ENCODE peak calls at places on chromosomes 13 and 19, in four cellular contexts. N, O, T and W are unnamed samples.
A peak's percentile ranks its signal among the peaks of the same experiment; 100 is the strongest.

GRCh38 chr13:34803756-34804155 is 138.3 kb upstream of the NBEA start:
- DNase-seq in O (no peak), T (no peak), N (no peak), W (no peak)

GRCh38 chr13:51291341-51291740 is 48.1 kb upstream of the SERPINE3 start:
- DNase-seq in N (no peak), O (no peak), T (no peak), W (no peak)

GRCh38 chr19:48344892-48345291 is 18.8 kb downstream of the TMEM143 start:
- DNase-seq in T (no peak), O (no peak), N (no peak), W (no peak)

GRCh38 chr13:40024578-40024952 is 369.1 kb downstream of the COG6 start:
- DNase-seq in O (no peak), N (no peak), T (no peak), W (no peak)

GRCh38 chr13:109870281-109871017 is 84.1 kb upstream of the IRS2 start:
- DNase-seq in N (no peak), T (no peak), O (no peak), W (no peak)

GRCh38 chr13:30997697-30998547 is 65.5 kb downstream of the TEX26 start:
- DNase-seq in O (peak; percentile 19), N (no peak), T (no peak), W (no peak)

GRCh38 chr13:79741006-79741405 is 260.1 kb downstream of the NDFIP2 start:
- DNase-seq in N (no peak), T (no peak), O (peak; percentile 38), W (no peak)

GRCh38 chr19:50191270-50191669 is 12.2 kb upstream of the MYH14 start:
- DNase-seq in O (no peak), N (no peak), T (no peak), W (no peak)

GRCh38 chr13:97855570-97855970 is 97.9 kb upstream of the IPO5 start:
- DNase-seq in O (peak; percentile 14), T (peak; percentile 58), N (no peak), W (no peak)

GRCh38 chr13:109253316-109253715 is 533.1 kb downstream of the IRS2 start:
- DNase-seq in N (no peak), T (no peak), O (no peak), W (no peak)

GRCh38 chr19:34366670-34367423 is 1.9 kb downstream of the GPI start:
- DNase-seq in T (no peak), O (no peak), N (no peak), W (no peak)

GRCh38 chr13:74129500-74130144 is 4.6 kb downstream of the KLF12 start:
- DNase-seq in T (no peak), O (no peak), N (no peak), W (no peak)

GRCh38 chr13:79037197-79037596 is 368.9 kb downstream of the RBM26 start:
- DNase-seq in T (no peak), O (no peak), N (no peak), W (no peak)

GRCh38 chr13:98664924-98665637 is 87.4 kb downstream of the SLC15A1 start:
- DNase-seq in T (peak; percentile 18), O (no peak), N (no peak), W (no peak)

GRCh38 chr13:112784811-112785418 is 95.1 kb downstream of the ATP11A start:
- DNase-seq in O (no peak), T (no peak), N (no peak), W (no peak)

GRCh38 chr13:85853901-85854663 is 54.9 kb upstream of the SLITRK6 start:
- DNase-seq in T (no peak), O (no peak), N (no peak), W (no peak)

GRCh38 chr13:114118763-114119123 is 13.7 kb downstream of the RASA3 start:
- DNase-seq in N (peak; percentile 17), T (no peak), O (no peak), W (no peak)

GRCh38 chr13:68125087-68125480 is 894.9 kb upstream of the PCDH9 start:
- DNase-seq in O (no peak), T (no peak), N (no peak), W (no peak)

GRCh38 chr13:19860884-19861655 is 2.4 kb downstream of the ZMYM5 start:
- DNase-seq in N (no peak), O (no peak), T (peak; percentile 80), W (no peak)

GRCh38 chr13:78604782-78605611 is 1.6 kb upstream of the POU4F1 start:
- DNase-seq in T (no peak), O (no peak), N (no peak), W (no peak)

GRCh38 chr13:52599853-52600603 is 42.2 kb upstream of the HNRNPA1L2 start:
- DNase-seq in O (peak; percentile 41), N (peak; percentile 30), T (no peak), W (no peak)

GRCh38 chr19:17826508-17827056 is 5.3 kb upstream of the INSL3 start:
- DNase-seq in O (no peak), N (no peak), T (no peak), W (no peak)

GRCh38 chr13:27583645-27584044 is 36.7 kb downstream of the LNX2 start:
- DNase-seq in N (no peak), T (no peak), O (no peak), W (no peak)

GRCh38 chr19:55642153-55643002 is 1.1 kb upstream of the ZNF581 start:
- DNase-seq in O (peak; percentile 54), N (no peak), T (no peak), W (no peak)

GRCh38 chr19:17183858-17184271 is 31.3 kb upstream of the USE1 start:
- DNase-seq in T (no peak), O (no peak), N (no peak), W (no peak)

GRCh38 chr13:49429061-49429460 is 14.8 kb downstream of the CAB39L start:
- DNase-seq in N (no peak), O (no peak), T (no peak), W (no peak)

GRCh38 chr19:33490041-33490451 is 31.5 kb downstream of the PEPD start:
- DNase-seq in N (no peak), O (no peak), T (no peak), W (no peak)

GRCh38 chr19:17020823-17021222 is 5.8 kb downstream of the CPAMD8 start:
- DNase-seq in O (no peak), N (no peak), T (peak; percentile 15), W (no peak)

GRCh38 chr19:17309198-17309961 is at the start of gene DDA1:
- DNase-seq in O (peak; percentile 100), T (peak; percentile 100), N (peak; percentile 99), W (peak; percentile 97)

GRCh38 chr13:74246398-74246975 is 112.3 kb upstream of the KLF12 start:
- DNase-seq in O (peak; percentile 39), N (no peak), T (no peak), W (no peak)

GRCh38 chr19:30630289-30631034 is 258.3 kb downstream of the ZNF536 start:
- DNase-seq in N (no peak), O (no peak), T (no peak), W (no peak)

GRCh38 chr19:31126236-31126635 is 223.0 kb downstream of the TSHZ3 start:
- DNase-seq in N (no peak), T (no peak), O (no peak), W (no peak)

GRCh38 chr13:104532131-104532530 is 1465.9 kb upstream of the SLC10A2 start:
- DNase-seq in O (no peak), T (no peak), N (no peak), W (no peak)

GRCh38 chr13:104530741-104531140 is 1464.5 kb upstream of the SLC10A2 start:
- DNase-seq in O (no peak), N (no peak), T (no peak), W (no peak)

DNA sequence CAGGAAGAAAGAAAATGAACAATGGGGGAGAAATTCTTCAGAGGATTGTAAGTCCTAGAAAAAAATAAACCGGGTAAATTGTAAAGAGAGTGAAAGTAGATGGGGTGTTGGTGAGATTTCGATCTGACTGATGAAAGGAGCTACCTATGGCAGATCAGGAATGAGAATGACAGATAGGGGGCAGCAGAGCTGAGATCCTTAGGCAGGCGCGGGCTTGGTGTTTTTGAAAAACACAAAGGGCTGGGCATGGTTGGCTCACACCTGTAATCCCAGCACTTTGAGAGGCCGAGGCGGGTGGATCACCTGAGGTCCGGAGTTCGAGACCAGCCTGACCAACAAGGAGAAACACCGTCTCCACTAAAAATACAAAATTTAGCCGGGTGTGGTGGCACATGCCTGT is 1468.6 kb upstream of the SLC10A2 start:
- DNase-seq in T (peak; percentile 3), N (no peak), O (no peak), W (no peak)
- TF ChIP-seq CTCF in T (no peak), N (no peak), O (no peak), W (no peak)

GRCh38 chr13:75372923-75373841 is 108.8 kb downstream of the TBC1D4 start:
- DNase-seq in T (no peak), O (no peak), N (no peak), W (no peak)
- TF ChIP-seq CTCF in T (no peak), O (no peak), N (no peak), W (no peak)

GRCh38 chr19:2613507-2614295 is 88.8 kb downstream of the GNG7 start:
- DNase-seq in O (peak; percentile 42), T (no peak), N (no peak), W (no peak)

GRCh38 chr19:2609389-2610116 is 92.9 kb downstream of the GNG7 start:
- DNase-seq in T (no peak), N (no peak), O (no peak), W (no peak)

GRCh38 chr19:2610637-2611482 is 91.6 kb downstream of the GNG7 start:
- DNase-seq in N (peak; percentile 93), O (peak; percentile 94), T (peak; percentile 59), W (peak; percentile 96)

GRCh38 chr19:2612619-2613249 is 89.8 kb downstream of the GNG7 start:
- DNase-seq in N (no peak), O (no peak), T (no peak), W (no peak)

DNA sequence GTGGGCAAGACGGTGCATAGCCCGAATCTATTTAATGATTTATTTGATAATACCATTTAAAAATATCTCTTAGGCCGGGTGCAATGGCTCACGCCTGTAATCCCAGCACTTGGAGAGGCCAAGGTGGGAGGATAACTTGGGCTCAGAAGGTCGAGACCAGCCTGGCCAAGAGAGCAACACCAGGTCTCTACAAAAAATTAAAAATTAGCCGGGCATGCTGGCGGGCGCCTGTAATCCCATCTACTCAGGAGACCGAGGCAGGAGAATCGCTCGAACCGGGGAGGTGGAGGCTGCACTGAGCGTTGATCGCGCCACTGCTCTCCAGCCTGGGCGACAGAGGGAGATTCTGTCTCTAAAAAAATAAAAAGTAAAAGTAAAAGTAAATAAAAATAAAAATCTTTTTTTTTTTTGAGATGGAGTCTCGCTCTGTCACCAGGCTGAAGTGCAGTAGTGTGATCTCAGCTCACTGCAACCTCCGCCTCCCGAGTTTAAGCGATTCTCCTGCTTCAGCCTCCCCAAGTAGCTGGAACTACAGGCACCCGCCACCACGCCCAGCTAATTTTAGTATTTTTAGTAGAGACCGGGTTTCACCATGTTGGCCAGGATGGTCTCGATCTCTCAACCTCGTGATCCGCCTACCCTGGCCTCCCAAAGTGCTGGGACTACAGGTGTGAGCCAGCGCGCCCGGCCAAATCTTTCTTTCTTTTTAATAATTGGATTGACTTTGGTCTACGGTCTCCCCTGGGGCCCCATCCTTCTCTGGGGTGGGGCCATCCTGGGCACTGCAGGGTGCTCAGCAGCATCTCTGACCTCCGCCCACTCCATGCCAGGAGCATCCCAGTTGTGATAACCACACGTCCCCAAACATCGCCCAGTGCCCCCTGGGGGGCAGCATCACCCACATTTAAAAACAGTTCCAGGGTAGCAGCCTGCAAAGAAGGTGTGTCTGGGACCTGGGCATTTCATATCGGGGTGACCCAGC is 90.7 kb downstream of the GNG7 start:
- DNase-seq in O (no peak), T (no peak), N (no peak), W (no peak)
- TF ChIP-seq CTCF in O (peak; percentile 17), T (peak; percentile 12), N (no peak), W (no peak)

DNA sequence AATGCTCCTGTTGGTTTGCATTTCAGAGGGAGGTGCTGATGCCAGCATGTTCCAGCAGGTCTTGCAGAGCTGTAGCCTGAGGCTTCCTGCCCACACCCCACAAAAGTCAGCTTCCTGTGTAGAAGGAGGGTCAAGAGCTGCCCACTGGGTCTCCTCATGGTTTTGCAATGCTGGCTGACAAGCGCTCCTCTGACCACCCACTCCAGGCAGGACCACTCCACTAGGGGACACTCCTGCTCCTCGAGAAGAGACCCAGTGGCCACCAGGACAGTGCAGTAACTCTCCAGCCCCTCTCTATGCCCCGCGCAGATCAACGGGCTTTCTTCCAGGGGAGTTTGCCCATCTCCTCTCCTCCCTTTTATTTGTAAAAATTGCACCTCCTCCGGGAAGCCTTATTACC is 72.9 kb upstream of the UQCRFS1 start:
- DNase-seq in N (no peak), T (no peak), O (no peak), W (no peak)
- TF ChIP-seq CTCF in N (no peak), T (no peak), O (no peak), W (no peak)